ENCODE peak calls at places on chromosomes 7 and 10, in five cellular contexts. M is DND-41; R is GM23248; H is CD4-positive, alpha-beta T cell; Y is vagina. Q is an unnamed sample. For H3K9me3, the result is how much of the 10 kb centered on the place peaks cover.

GRCh38 chr10:129253551-129254179 is 213.4 kb upstream of the MGMT start:
- DNase-seq in M (no peak), R (no peak), H (no peak), Y (no peak), Q (no peak)

GRCh38 chr10:120514035-120514620 is 57.1 kb downstream of the PLPP4 start:
- DNase-seq in M (peak), R (peak), H (no peak), Y (no peak), Q (peak)

GRCh38 chr10:92045641-92046106 is 122.1 kb downstream of the BTAF1 start:
- DNase-seq in M (no peak), R (no peak), H (no peak), Y (no peak), Q (no peak)

GRCh38 chr10:43057831-43058340 is 19.0 kb upstream of the RET start:
- DNase-seq in M (no peak), R (no peak), H (no peak), Y (no peak), Q (no peak)

GRCh38 chr10:95758351-95759025 is 2.5 kb downstream of the ENTPD1 start:
- DNase-seq in M (no peak), R (no peak), H (no peak), Y (no peak), Q (no peak)

GRCh38 chr7:157300406-157300770 is 36.4 kb upstream of the DNAJB6 start:
- DNase-seq in M (peak), R (no peak), H (no peak), Y (no peak), Q (no peak)

GRCh38 chr7:96327429-96327828 is 5.5 kb upstream of the SLC25A13 start:
- DNase-seq in M (no peak), R (no peak), H (no peak), Y (no peak), Q (no peak)

GRCh38 chr10:43842496-43842895 is 193.8 kb upstream of the ZNF32 start:
- DNase-seq in M (no peak), R (no peak), H (no peak), Y (peak), Q (no peak)

GRCh38 chr10:83012866-83013265 is 1126.4 kb upstream of the GHITM start:
- DNase-seq in M (no peak), R (peak), H (no peak), Y (no peak), Q (peak)

GRCh38 chr10:71598673-71599072 is 120.9 kb downstream of the C10orf105 start:
- DNase-seq in M (no peak), R (peak), H (no peak), Y (no peak), Q (peak)

GRCh38 chr7:159253657-159254056 is 109.0 kb upstream of the VIPR2 start:
- DNase-seq in M (peak), R (no peak), H (no peak), Y (no peak), Q (no peak)
- H3K9me3 ChIP-seq in M (under half), R (under half), H (under half), Y (under half), Q (under half)

GRCh38 chr10:21830037-21830436 is 173.5 kb downstream of the DNAJC1 start:
- DNase-seq in M (no peak), R (no peak), H (no peak), Y (no peak), Q (no peak)

GRCh38 chr10:21824409-21824808 is 179.1 kb downstream of the DNAJC1 start:
- DNase-seq in M (no peak), R (no peak), H (no peak), Y (no peak), Q (no peak)

GRCh38 chr10:21826725-21827124 is 176.8 kb downstream of the DNAJC1 start:
- DNase-seq in M (no peak), R (no peak), H (no peak), Y (no peak), Q (no peak)

GRCh38 chr10:21825345-21825744 is 178.2 kb downstream of the DNAJC1 start:
- DNase-seq in M (no peak), R (peak), H (no peak), Y (no peak), Q (no peak)

GRCh38 chr10:21827308-21827707 is 176.2 kb downstream of the DNAJC1 start:
- DNase-seq in M (no peak), R (no peak), H (no peak), Y (no peak), Q (no peak)
- H3K9me3 ChIP-seq in M (under half), R (under half), H (half or more), Y (under half), Q (half or more)

GRCh38 chr7:71990138-71990462 is 422.0 kb downstream of the CALN1 start:
- DNase-seq in M (no peak), R (no peak), H (no peak), Y (no peak), Q (no peak)

GRCh38 chr7:71982847-71983246 is 429.3 kb downstream of the CALN1 start:
- DNase-seq in M (no peak), R (no peak), H (no peak), Y (no peak), Q (no peak)

GRCh38 chr7:71988176-71988575 is 424.0 kb downstream of the CALN1 start:
- DNase-seq in M (no peak), R (no peak), H (no peak), Y (no peak), Q (no peak)

GRCh38 chr7:71987200-71987767 is 424.9 kb downstream of the CALN1 start:
- DNase-seq in M (no peak), R (no peak), H (no peak), Y (no peak), Q (no peak)

GRCh38 chr7:71984348-71984747 is 427.8 kb downstream of the CALN1 start:
- DNase-seq in M (no peak), R (no peak), H (no peak), Y (no peak), Q (no peak)
- H3K9me3 ChIP-seq in M (under half), R (under half), H (under half), Y (under half), Q (under half)

GRCh38 chr7:57327081-57327480 is 122.9 kb upstream of the ZNF716 start:
- DNase-seq in M (no peak), R (no peak), H (no peak), Y (no peak), Q (no peak)
- H3K9me3 ChIP-seq in M (under half), R (under half), H (under half), Y (under half), Q (under half)